ENCODE peak calls at places on chromosomes 4 and X, in six cellular contexts. R, Z, T, L, B and A are unnamed samples.

GRCh38 chr4:105399535-105400161 is 74.2 kb downstream of the PPA2 start:
- DNase-seq in B (no peak), Z (peak), R (peak), T (no peak), L (peak), A (no peak)

GRCh38 chr4:73603854-73604584 is 16.2 kb downstream of the RASSF6 start:
- DNase-seq in B (no peak), R (no peak), L (peak), T (no peak), Z (peak), A (no peak)

GRCh38 chr4:114782842-114783595 is 184.4 kb downstream of the UGT8 start:
- DNase-seq in T (no peak), Z (no peak), B (no peak), R (no peak), L (peak), A (no peak)

GRCh38 chr4:35052546-35052945 is 1191.8 kb downstream of the ARAP2 start:
- DNase-seq in T (no peak), L (no peak), R (no peak), Z (no peak), B (no peak), A (no peak)

GRCh38 chr4:185127021-185127925 is 15.8 kb upstream of the SLC25A4 start:
- DNase-seq in L (peak), B (no peak), T (no peak), R (peak), Z (peak), A (no peak)

GRCh38 chr4:185019451-185020292 is 1.4 kb downstream of the HELT start:
- DNase-seq in B (no peak), Z (no peak), L (no peak), R (peak), T (no peak), A (no peak)

GRCh38 chr4:30535255-30535654 is 184.9 kb upstream of the PCDH7 start:
- DNase-seq in Z (no peak), L (peak), B (no peak), T (no peak), R (no peak), A (no peak)

GRCh38 chrX:148416931-148417330 is 83.5 kb upstream of the AFF2 start:
- DNase-seq in Z (no peak), T (no peak), R (peak), L (no peak), B (no peak), A (no peak)

GRCh38 chr4:41670530-41670929 is 78.0 kb downstream of the PHOX2B start:
- DNase-seq in B (no peak), R (no peak), L (no peak), T (no peak), Z (no peak), A (no peak)

GRCh38 chr4:764405-765169 is 59.0 kb downstream of the PCGF3 start:
- DNase-seq in B (no peak), Z (no peak), T (no peak), R (no peak), L (no peak), A (no peak)

GRCh38 chrX:6968231-6968630 is 179.3 kb upstream of the STS start:
- DNase-seq in T (no peak), Z (no peak), L (no peak), B (no peak), R (no peak), A (no peak)

GRCh38 chrX:32525234-32525633 is 686.1 kb downstream of the DMD start:
- DNase-seq in T (no peak), Z (no peak), L (no peak), R (no peak), B (no peak), A (no peak)

GRCh38 chrX:150486011-150486410 is 82.4 kb upstream of the MTM1 start:
- DNase-seq in R (peak), L (peak), Z (peak), B (peak), T (peak), A (no peak)

GRCh38 chrX:68647156-68647957 is at the start of gene STARD8:
- DNase-seq in R (peak), T (no peak), Z (peak), B (no peak), L (peak), A (no peak)

GRCh38 chr4:89534356-89534755 is 226.8 kb upstream of the GPRIN3 start:
- DNase-seq in T (no peak), L (no peak), Z (peak), B (no peak), R (no peak), A (no peak)

GRCh38 chr4:62835579-62835978 is 1573.7 kb downstream of the TECRL start:
- DNase-seq in R (no peak), T (no peak), L (no peak), B (no peak), Z (no peak), A (no peak)

GRCh38 chr4:106676173-106676921 is 307.8 kb upstream of the GIMD1 start:
- DNase-seq in L (peak), T (no peak), R (peak), B (no peak), Z (no peak), A (no peak)

GRCh38 chr4:54879576-54879975 is 221.8 kb downstream of the KIT start:
- DNase-seq in Z (no peak), B (no peak), T (no peak), L (peak), R (peak), A (no peak)

GRCh38 chr4:95830647-95831046 is 9.2 kb upstream of the PDHA2 start:
- DNase-seq in L (no peak), B (no peak), R (no peak), T (no peak), Z (no peak), A (no peak)

GRCh38 chr4:3444351-3445110 is 2.8 kb downstream of the HGFAC start:
- DNase-seq in R (no peak), L (no peak), T (no peak), B (no peak), Z (no peak), A (no peak)

GRCh38 chrX:133297284-133297683 is 79.1 kb upstream of the TFDP3 start:
- DNase-seq in T (no peak), L (peak), R (peak), Z (no peak), B (no peak), A (no peak)

GRCh38 chr4:24801136-24801855 is 5.9 kb downstream of the SOD3 start:
- DNase-seq in L (no peak), T (no peak), B (no peak), Z (no peak), R (no peak), A (no peak)

GRCh38 chr4:83255584-83255983 is 29.0 kb downstream of the COQ2 start:
- DNase-seq in B (no peak), R (no peak), L (peak), T (no peak), Z (peak), A (no peak)

GRCh38 chr4:105631818-105632400 is 76.6 kb downstream of the INTS12 start:
- DNase-seq in T (no peak), Z (no peak), R (no peak), B (no peak), L (no peak), A (no peak)

GRCh38 chrX:42751573-42751972 is 26.4 kb downstream of the PPP1R2C start:
- DNase-seq in Z (no peak), B (no peak), R (peak), L (no peak), T (no peak), A (no peak)

GRCh38 chr4:134533068-134533467 is 331.5 kb upstream of the PABPC4L start:
- DNase-seq in Z (no peak), L (no peak), T (no peak), R (no peak), B (no peak), A (no peak)

GRCh38 chrX:153646620-153647373 is at the start of gene DUSP9:
- DNase-seq in B (no peak), Z (peak), L (peak), T (no peak), R (no peak), A (no peak)